ENCODE peak calls at places on chromosomes 1 and 21, in eight cellular contexts. C is activated T-cell treated with anti-CD3 and anti-CD28 coated beads, Interleukin-2, amount 50 U/mL, for 72 hours; N is EH; G is anterior cingulate cortex; Z is upper lobe of right lung; S is T-cell; K is AG09309; A is cerebellar cortex. J is an unnamed sample.

GRCh38 chr1:79629414-79629813 is 622.9 kb upstream of the ADGRL4 start:
- DNase-seq in C (no peak), N (no peak), G (no peak), Z (no peak), S (no peak), K (no peak), A (no peak), J (no peak)

GRCh38 chr21:41583274-41583790 is 75.4 kb upstream of the TMPRSS2 start:
- DNase-seq in C (no peak), N (peak; percentile 8), G (no peak), Z (peak; percentile 91), S (no peak), K (no peak), A (no peak), J (no peak)

GRCh38 chr1:154157520-154158306 is 2.8 kb upstream of the NUP210L start:
- DNase-seq in C (peak; percentile 86), N (peak; percentile 25), G (no peak), Z (no peak), S (peak; percentile 73), K (no peak), A (no peak), J (no peak)

GRCh38 chr21:41411449-41412089 is 14.5 kb upstream of the MX1 start:
- DNase-seq in C (no peak), N (peak; percentile 14), G (no peak), Z (peak; percentile 88), S (no peak), K (no peak), A (no peak), J (no peak)

GRCh38 chr1:87224209-87224608 is 104.5 kb upstream of the LMO4 start:
- DNase-seq in C (peak; percentile 4), N (peak; percentile 97), G (no peak), Z (no peak), S (no peak), K (peak; percentile 95), A (no peak), J (peak; percentile 66)

GRCh38 chr1:208565761-208566440 is 321.7 kb upstream of the PLXNA2 start:
- DNase-seq in C (no peak), N (peak; percentile 72), G (no peak), Z (no peak), S (no peak), K (no peak), A (no peak), J (no peak)

GRCh38 chr1:198672124-198672523 is 33.3 kb downstream of the PTPRC start:
- DNase-seq in C (no peak), N (peak; percentile 95), G (no peak), Z (no peak), S (no peak), K (peak; percentile 67), A (no peak), J (no peak)

GRCh38 chr1:3673381-3674099 is 21.2 kb downstream of the TP73 start:
- DNase-seq in C (no peak), N (no peak), G (no peak), Z (peak; percentile 37), S (no peak), K (no peak), A (no peak), J (no peak)

GRCh38 chr1:99969729-99970591 is at the start of gene SLC35A3:
- DNase-seq in C (peak; percentile 86), N (peak; percentile 73), G (peak; percentile 65), Z (peak; percentile 94), S (peak; percentile 74), K (no peak), A (peak; percentile 83), J (peak; percentile 33)

GRCh38 chr1:45679123-45679522 is 7.2 kb downstream of the GPBP1L1 start:
- DNase-seq in C (no peak), N (peak; percentile 44), G (no peak), Z (no peak), S (no peak), K (no peak), A (no peak), J (no peak)

GRCh38 chr1:3968851-3969250 is 68.8 kb upstream of the C1orf174 start:
- DNase-seq in C (no peak), N (no peak), G (no peak), Z (no peak), S (no peak), K (no peak), A (no peak), J (no peak)

GRCh38 chr1:82586473-82586872 is 785.7 kb downstream of the ADGRL2 start:
- DNase-seq in C (peak; percentile 3), N (no peak), G (no peak), Z (no peak), S (no peak), K (no peak), A (no peak), J (no peak)